ENCODE peak calls at places on chromosomes 1 and 21, in four cellular contexts. One of them, this sample, is unnamed.
A peak's percentile ranks its signal among the peaks of the same experiment; 100 is the strongest.

GRCh38 chr1:50605186-50605875 is 182.1 kb upstream of the DMRTA2 start:
- DNase-seq in stimulated activated CD8-positive, alpha-beta memory T cell treated with anti-CD3 and anti-CD28 coated beads, Interleukin-4, amount 100 ng/mL, for 1 hour: no peak
- DNase-seq in neuronal stem cell: no peak
- DNase-seq in stromal cell of bone marrow: peak; percentile 18
- DNase-seq in this sample: no peak

GRCh38 chr1:57279909-57280666 is 143.8 kb downstream of the DAB1 start:
- DNase-seq in stimulated activated CD8-positive, alpha-beta memory T cell treated with anti-CD3 and anti-CD28 coated beads, Interleukin-4, amount 100 ng/mL, for 1 hour: no peak
- DNase-seq in neuronal stem cell: no peak
- DNase-seq in stromal cell of bone marrow: no peak
- DNase-seq in this sample: no peak

GRCh38 chr21:25772680-25773079 is 37.9 kb downstream of the GABPA start:
- DNase-seq in stimulated activated CD8-positive, alpha-beta memory T cell treated with anti-CD3 and anti-CD28 coated beads, Interleukin-4, amount 100 ng/mL, for 1 hour: no peak
- DNase-seq in neuronal stem cell: no peak
- DNase-seq in stromal cell of bone marrow: no peak
- DNase-seq in this sample: no peak

GRCh38 chr1:236141447-236142357 is 637 bp upstream of the GPR137B start:
- DNase-seq in stimulated activated CD8-positive, alpha-beta memory T cell treated with anti-CD3 and anti-CD28 coated beads, Interleukin-4, amount 100 ng/mL, for 1 hour: no peak
- DNase-seq in neuronal stem cell: peak; percentile 57
- DNase-seq in stromal cell of bone marrow: peak; percentile 19
- DNase-seq in this sample: peak; percentile 6

GRCh38 chr1:3069491-3070303 is 694 bp downstream of the PRDM16 start:
- DNase-seq in stimulated activated CD8-positive, alpha-beta memory T cell treated with anti-CD3 and anti-CD28 coated beads, Interleukin-4, amount 100 ng/mL, for 1 hour: no peak
- DNase-seq in neuronal stem cell: no peak
- DNase-seq in stromal cell of bone marrow: peak; percentile 66
- DNase-seq in this sample: peak; percentile 40

GRCh38 chr1:199046618-199047017 is 407.8 kb downstream of the PTPRC start:
- DNase-seq in stimulated activated CD8-positive, alpha-beta memory T cell treated with anti-CD3 and anti-CD28 coated beads, Interleukin-4, amount 100 ng/mL, for 1 hour: no peak
- DNase-seq in neuronal stem cell: no peak
- DNase-seq in stromal cell of bone marrow: no peak
- DNase-seq in this sample: no peak

GRCh38 chr1:228148971-228149340 is 774 bp upstream of the GJC2 start:
- DNase-seq in stimulated activated CD8-positive, alpha-beta memory T cell treated with anti-CD3 and anti-CD28 coated beads, Interleukin-4, amount 100 ng/mL, for 1 hour: no peak
- DNase-seq in neuronal stem cell: no peak
- DNase-seq in stromal cell of bone marrow: no peak
- DNase-seq in this sample: no peak

GRCh38 chr1:3481836-3482589 is 27.5 kb downstream of the ARHGEF16 start:
- DNase-seq in stimulated activated CD8-positive, alpha-beta memory T cell treated with anti-CD3 and anti-CD28 coated beads, Interleukin-4, amount 100 ng/mL, for 1 hour: no peak
- DNase-seq in neuronal stem cell: no peak
- DNase-seq in stromal cell of bone marrow: no peak
- DNase-seq in this sample: no peak

GRCh38 chr1:177256153-177256814 is 85.5 kb downstream of the BRINP2 start:
- DNase-seq in stimulated activated CD8-positive, alpha-beta memory T cell treated with anti-CD3 and anti-CD28 coated beads, Interleukin-4, amount 100 ng/mL, for 1 hour: no peak
- DNase-seq in neuronal stem cell: peak; percentile 31
- DNase-seq in stromal cell of bone marrow: peak; percentile 93
- DNase-seq in this sample: peak; percentile 59

GRCh38 chr1:152673016-152673415 is 2.1 kb upstream of the LCE2C start:
- DNase-seq in stimulated activated CD8-positive, alpha-beta memory T cell treated with anti-CD3 and anti-CD28 coated beads, Interleukin-4, amount 100 ng/mL, for 1 hour: no peak
- DNase-seq in neuronal stem cell: no peak
- DNase-seq in stromal cell of bone marrow: no peak
- DNase-seq in this sample: no peak

GRCh38 chr1:109790735-109791494 is 27.2 kb upstream of the EPS8L3 start:
- DNase-seq in stimulated activated CD8-positive, alpha-beta memory T cell treated with anti-CD3 and anti-CD28 coated beads, Interleukin-4, amount 100 ng/mL, for 1 hour: peak; percentile 74
- DNase-seq in neuronal stem cell: no peak
- DNase-seq in stromal cell of bone marrow: peak; percentile 56
- DNase-seq in this sample: no peak

GRCh38 chr1:43531906-43532584 is 1.4 kb downstream of the PTPRF start:
- DNase-seq in stimulated activated CD8-positive, alpha-beta memory T cell treated with anti-CD3 and anti-CD28 coated beads, Interleukin-4, amount 100 ng/mL, for 1 hour: no peak
- DNase-seq in neuronal stem cell: no peak
- DNase-seq in stromal cell of bone marrow: no peak
- DNase-seq in this sample: no peak

GRCh38 chr1:208112380-208112779 is 131.8 kb downstream of the PLXNA2 start:
- DNase-seq in stimulated activated CD8-positive, alpha-beta memory T cell treated with anti-CD3 and anti-CD28 coated beads, Interleukin-4, amount 100 ng/mL, for 1 hour: no peak
- DNase-seq in neuronal stem cell: no peak
- DNase-seq in stromal cell of bone marrow: no peak
- DNase-seq in this sample: no peak

GRCh38 chr1:169941982-169942830 is 48.5 kb upstream of the SCYL3 start:
- DNase-seq in stimulated activated CD8-positive, alpha-beta memory T cell treated with anti-CD3 and anti-CD28 coated beads, Interleukin-4, amount 100 ng/mL, for 1 hour: no peak
- DNase-seq in neuronal stem cell: no peak
- DNase-seq in stromal cell of bone marrow: peak; percentile 47
- DNase-seq in this sample: no peak

GRCh38 chr1:11151134-11151533 is 38.0 kb upstream of the ANGPTL7 start:
- DNase-seq in stimulated activated CD8-positive, alpha-beta memory T cell treated with anti-CD3 and anti-CD28 coated beads, Interleukin-4, amount 100 ng/mL, for 1 hour: no peak
- DNase-seq in neuronal stem cell: no peak
- DNase-seq in stromal cell of bone marrow: no peak
- DNase-seq in this sample: no peak

GRCh38 chr21:21631961-21632360 is 633.8 kb downstream of the NCAM2 start:
- DNase-seq in stimulated activated CD8-positive, alpha-beta memory T cell treated with anti-CD3 and anti-CD28 coated beads, Interleukin-4, amount 100 ng/mL, for 1 hour: no peak
- DNase-seq in neuronal stem cell: no peak
- DNase-seq in stromal cell of bone marrow: peak; percentile 1
- DNase-seq in this sample: no peak

GRCh38 chr1:147534386-147534785 is 6.9 kb upstream of the BCL9 start:
- DNase-seq in stimulated activated CD8-positive, alpha-beta memory T cell treated with anti-CD3 and anti-CD28 coated beads, Interleukin-4, amount 100 ng/mL, for 1 hour: no peak
- DNase-seq in neuronal stem cell: no peak
- DNase-seq in stromal cell of bone marrow: peak; percentile 42
- DNase-seq in this sample: no peak

GRCh38 chr1:111101854-111102642 is 37.8 kb downstream of the DRAM2 start:
- DNase-seq in stimulated activated CD8-positive, alpha-beta memory T cell treated with anti-CD3 and anti-CD28 coated beads, Interleukin-4, amount 100 ng/mL, for 1 hour: no peak
- DNase-seq in neuronal stem cell: no peak
- DNase-seq in stromal cell of bone marrow: no peak
- DNase-seq in this sample: no peak

GRCh38 chr1:87202922-87203655 is 125.6 kb upstream of the LMO4 start:
- DNase-seq in stimulated activated CD8-positive, alpha-beta memory T cell treated with anti-CD3 and anti-CD28 coated beads, Interleukin-4, amount 100 ng/mL, for 1 hour: no peak
- DNase-seq in neuronal stem cell: no peak
- DNase-seq in stromal cell of bone marrow: no peak
- DNase-seq in this sample: no peak

GRCh38 chr1:95117207-95118018 is at the start of gene TLCD4:
- DNase-seq in stimulated activated CD8-positive, alpha-beta memory T cell treated with anti-CD3 and anti-CD28 coated beads, Interleukin-4, amount 100 ng/mL, for 1 hour: no peak
- DNase-seq in neuronal stem cell: peak; percentile 72
- DNase-seq in stromal cell of bone marrow: no peak
- DNase-seq in this sample: no peak

This sample was measured in hippocampal formation.